ENCODE peak calls at places on chromosome 11, in four cellular contexts. One of them, this sample, is unnamed.

GRCh38 chr11:124865902-124866851 is 945 bp downstream of the ROBO3 start:
- DNase-seq in GM12891: peak
- DNase-seq in NCI-H2081 treated with DMSO at 0.1 percent for 48 hours: no peak
- DNase-seq in NCI-H1417: no peak
- DNase-seq in this sample: no peak

GRCh38 chr11:66674964-66675602 is 2.6 kb downstream of the RBM4B start:
- DNase-seq in GM12891: no peak
- DNase-seq in NCI-H2081 treated with DMSO at 0.1 percent for 48 hours: no peak
- DNase-seq in NCI-H1417: peak
- DNase-seq in this sample: peak

GRCh38 chr11:15896026-15896425 is 460.3 kb downstream of the SOX6 start:
- DNase-seq in GM12891: no peak
- DNase-seq in NCI-H2081 treated with DMSO at 0.1 percent for 48 hours: no peak
- DNase-seq in NCI-H1417: no peak
- DNase-seq in this sample: no peak

GRCh38 chr11:76322593-76323341 is 58.2 kb downstream of the THAP12 start:
- DNase-seq in GM12891: no peak
- DNase-seq in NCI-H2081 treated with DMSO at 0.1 percent for 48 hours: no peak
- DNase-seq in NCI-H1417: no peak
- DNase-seq in this sample: no peak

GRCh38 chr11:11032072-11032471 is 174.2 kb upstream of the ZBED5 start:
- DNase-seq in GM12891: no peak
- DNase-seq in NCI-H2081 treated with DMSO at 0.1 percent for 48 hours: no peak
- DNase-seq in NCI-H1417: no peak
- DNase-seq in this sample: no peak

GRCh38 chr11:34492806-34493414 is 20.7 kb downstream of the ELF5 start:
- DNase-seq in GM12891: peak
- DNase-seq in NCI-H2081 treated with DMSO at 0.1 percent for 48 hours: no peak
- DNase-seq in NCI-H1417: peak
- DNase-seq in this sample: peak

GRCh38 chr11:6096417-6096816 is 11.1 kb upstream of the OR56B4 start:
- DNase-seq in GM12891: no peak
- DNase-seq in NCI-H2081 treated with DMSO at 0.1 percent for 48 hours: no peak
- DNase-seq in NCI-H1417: no peak
- DNase-seq in this sample: no peak

GRCh38 chr11:112932593-112932992 is 28.6 kb upstream of the NCAM1 start:
- DNase-seq in GM12891: no peak
- DNase-seq in NCI-H2081 treated with DMSO at 0.1 percent for 48 hours: no peak
- DNase-seq in NCI-H1417: peak
- DNase-seq in this sample: no peak

GRCh38 chr11:117678651-117679407 is 118.2 kb downstream of the DSCAML1 start:
- DNase-seq in GM12891: no peak
- DNase-seq in NCI-H2081 treated with DMSO at 0.1 percent for 48 hours: no peak
- DNase-seq in NCI-H1417: no peak
- DNase-seq in this sample: no peak

GRCh38 chr11:11662578-11662977 is 40.8 kb upstream of the GALNT18 start:
- DNase-seq in GM12891: no peak
- DNase-seq in NCI-H2081 treated with DMSO at 0.1 percent for 48 hours: no peak
- DNase-seq in NCI-H1417: no peak
- DNase-seq in this sample: no peak